ENCODE peak calls at places on chromosome 22, in six cellular contexts. U is germinal center; D is T-helper 1 cell; I is EH; F is activated CD8-positive, alpha-beta memory T cell treated with anti-CD3 and anti-CD28 coated beads for 4 hours; N is activated T-cell treated with anti-CD3 and anti-CD28 coated beads, Interleukin-2, amount 50 U/mL, for 72 hours. W is an unnamed sample.

GRCh38 chr22:44870021-44870420 is 117.6 kb downstream of the ARHGAP8 start:
- DNase-seq in U (no peak), I (peak; percentile 29), D (no peak), F (no peak), N (no peak), W (peak; percentile 79)

GRCh38 chr22:24161909-24162308 is 19.4 kb upstream of the SUSD2 start:
- DNase-seq in U (no peak), F (no peak), N (no peak), D (no peak), I (no peak), W (no peak)

GRCh38 chr22:31244044-31244942 is 32.2 kb downstream of the LIMK2 start:
- DNase-seq in D (no peak), F (no peak), I (peak; percentile 91), U (no peak), N (no peak), W (peak; percentile 92)

GRCh38 chr22:42994917-42995562 is 19.9 kb downstream of the PACSIN2 start:
- DNase-seq in U (peak; percentile 52), D (no peak), F (no peak), I (peak; percentile 97), N (no peak), W (peak; percentile 95)

GRCh38 chr22:48284671-48285070 is 1522.2 kb downstream of the TBC1D22A start:
- DNase-seq in U (no peak), I (no peak), D (no peak), F (no peak), N (no peak), W (no peak)

GRCh38 chr22:37186228-37186996 is 1.6 kb downstream of the C1QTNF6 start:
- DNase-seq in N (peak; percentile 37), F (no peak), I (peak; percentile 67), D (peak; percentile 14), U (peak; percentile 91), W (peak; percentile 96)

GRCh38 chr22:48382197-48382596 is 1445.5 kb downstream of the BRD1 start:
- DNase-seq in I (no peak), U (no peak), D (no peak), F (no peak), N (no peak), W (no peak)

GRCh38 chr22:26592368-26593015 is 2.6 kb upstream of the TPST2 start:
- DNase-seq in N (peak; percentile 62), F (no peak), D (peak; percentile 14), U (no peak), I (no peak), W (no peak)

GRCh38 chr22:29002603-29003002 is 59.0 kb downstream of the C22orf31 start:
- DNase-seq in F (no peak), U (no peak), N (no peak), D (no peak), I (no peak), W (no peak)

GRCh38 chr22:45970709-45971388 is 6.1 kb downstream of the WNT7B start:
- DNase-seq in F (no peak), D (no peak), U (no peak), I (peak; percentile 58), N (no peak), W (peak; percentile 90)

GRCh38 chr22:25880524-25880923 is 138.5 kb downstream of the MYO18B start:
- DNase-seq in D (no peak), U (no peak), N (no peak), F (no peak), I (no peak), W (no peak)

GRCh38 chr22:46106279-46107022 is 43.9 kb upstream of the PPARA start:
- DNase-seq in D (no peak), I (no peak), N (no peak), U (no peak), F (no peak), W (no peak)

GRCh38 chr22:30290679-30291333 is 1.5 kb upstream of the CASTOR1 start:
- DNase-seq in I (peak; percentile 74), D (no peak), F (no peak), N (no peak), U (peak; percentile 30), W (peak; percentile 95)

GRCh38 chr22:46580940-46581579 is 39.1 kb upstream of the GRAMD4 start:
- DNase-seq in U (no peak), F (no peak), I (no peak), D (no peak), N (no peak), W (peak; percentile 71)

GRCh38 chr22:27614291-27615007 is 187.1 kb downstream of the MN1 start:
- DNase-seq in N (no peak), F (no peak), U (no peak), D (no peak), I (no peak), W (no peak)

GRCh38 chr22:28052818-28053217 is 133.8 kb upstream of the PITPNB start:
- DNase-seq in D (no peak), U (no peak), I (no peak), F (no peak), N (no peak), W (no peak)

GRCh38 chr22:39128508-39128907 is 24.0 kb downstream of the CBX7 start:
- DNase-seq in N (no peak), I (no peak), D (no peak), U (no peak), F (no peak), W (no peak)

GRCh38 chr22:49920859-49921258 is 2.4 kb downstream of the CRELD2 start:
- DNase-seq in I (no peak), U (no peak), F (no peak), D (no peak), N (no peak), W (no peak)

GRCh38 chr22:35524966-35525686 is 15.5 kb upstream of the RASD2 start:
- DNase-seq in D (no peak), F (no peak), N (no peak), U (no peak), I (no peak), W (no peak)

GRCh38 chr22:49701380-49702067 is 126.1 kb downstream of the BRD1 start:
- DNase-seq in I (no peak), U (peak; percentile 35), D (no peak), F (no peak), N (no peak), W (no peak)

GRCh38 chr22:50314455-50315288 is 7.2 kb upstream of the PLXNB2 start:
- DNase-seq in U (peak; percentile 73), D (peak; percentile 36), F (peak; percentile 53), N (peak; percentile 85), I (no peak), W (peak; percentile 66)